ENCODE peak calls at places on chromosome 17, in seven cellular contexts. N, D, R, V, A, P and X are unnamed samples.

GRCh38 chr17:76023900-76024237 is 3.2 kb downstream of the EVPL start:
- DNase-seq in A (no peak), D (no peak), V (no peak), R (no peak), N (no peak), P (no peak), X (no peak)

GRCh38 chr17:57648720-57649119 is 96.4 kb downstream of the CCDC182 start:
- DNase-seq in R (no peak), A (no peak), D (peak; percentile 65), V (no peak), N (no peak), P (no peak), X (no peak)

GRCh38 chr17:46878055-46878454 is 26.7 kb downstream of the WNT9B start:
- DNase-seq in P (no peak), A (no peak), N (no peak), R (no peak), D (peak; percentile 46), V (no peak), X (no peak)

GRCh38 chr17:7465481-7466275 is 13.8 kb downstream of the ZBTB4 start:
- DNase-seq in N (no peak), P (no peak), V (no peak), A (no peak), D (no peak), R (no peak), X (no peak)

GRCh38 chr17:50626037-50626574 is 8.6 kb upstream of the ABCC3 start:
- DNase-seq in R (peak; percentile 92), N (peak; percentile 71), D (peak; percentile 98), A (peak; percentile 86), P (peak; percentile 85), V (peak; percentile 78), X (no peak)

GRCh38 chr17:76736349-76737081 is 616 bp downstream of the SRSF2 start:
- DNase-seq in R (peak; percentile 91), V (peak; percentile 65), A (peak; percentile 85), N (peak; percentile 83), D (peak; percentile 86), P (peak; percentile 85), X (peak; percentile 35)

GRCh38 chr17:14559720-14560119 is 258.8 kb downstream of the HS3ST3B1 start:
- DNase-seq in A (no peak), R (no peak), N (no peak), P (no peak), D (no peak), V (no peak), X (no peak)

GRCh38 chr17:44122825-44123355 is 551 bp downstream of the HDAC5 start:
- DNase-seq in N (no peak), V (no peak), D (peak; percentile 79), A (no peak), P (no peak), R (no peak), X (no peak)

GRCh38 chr17:16467044-16467443 is 24.9 kb downstream of the LRRC75A start:
- DNase-seq in R (no peak), V (no peak), N (no peak), A (no peak), P (no peak), D (no peak), X (no peak)

GRCh38 chr17:4631431-4631830 is 10.0 kb downstream of the ALOX15 start:
- DNase-seq in V (no peak), R (no peak), N (no peak), A (no peak), P (no peak), D (no peak), X (no peak)

GRCh38 chr17:76725580-76726230 is 701 bp downstream of the JMJD6 start:
- DNase-seq in P (peak; percentile 70), V (no peak), A (peak; percentile 66), R (no peak), D (no peak), N (peak; percentile 70), X (peak; percentile 32)

GRCh38 chr17:77424585-77425344 is 284.0 kb downstream of the SEC14L1 start:
- DNase-seq in P (peak; percentile 96), N (no peak), D (peak; percentile 76), A (peak; percentile 80), R (no peak), V (peak; percentile 100), X (peak; percentile 57)

GRCh38 chr17:7632492-7632894 is 2.6 kb downstream of the SHBG start:
- DNase-seq in N (no peak), A (peak; percentile 66), P (no peak), R (peak; percentile 70), D (peak; percentile 88), V (peak; percentile 64), X (no peak)

GRCh38 chr17:72915631-72916081 is 176.8 kb downstream of the SLC39A11 start:
- DNase-seq in N (no peak), P (no peak), D (no peak), R (no peak), A (no peak), V (no peak), X (no peak)

GRCh38 chr17:33506889-33507650 is 214.0 kb upstream of the ASIC2 start:
- DNase-seq in P (no peak), R (no peak), V (peak; percentile 16), D (no peak), A (no peak), N (no peak), X (no peak)

GRCh38 chr17:77414811-77415400 is 274.1 kb downstream of the SEC14L1 start:
- DNase-seq in R (no peak), V (no peak), A (no peak), P (no peak), D (no peak), N (no peak), X (no peak)

GRCh38 chr17:76845524-76845923 is 22.7 kb upstream of the MGAT5B start:
- DNase-seq in N (no peak), D (no peak), V (no peak), R (no peak), A (no peak), P (no peak), X (no peak)

GRCh38 chr17:57572062-57572461 is 173.0 kb downstream of the CCDC182 start:
- DNase-seq in R (no peak), P (no peak), A (no peak), D (no peak), N (no peak), V (no peak), X (no peak)

GRCh38 chr17:76701471-76701967 is 9.2 kb downstream of the MXRA7 start:
- DNase-seq in N (no peak), A (no peak), D (no peak), P (no peak), V (no peak), R (peak; percentile 24), X (no peak)

GRCh38 chr17:60641126-60641525 is 36.5 kb upstream of the BCAS3 start:
- DNase-seq in N (no peak), V (peak; percentile 26), A (no peak), D (no peak), P (no peak), R (no peak), X (no peak)

GRCh38 chr17:2925011-2925410 is 128.8 kb downstream of the RAP1GAP2 start:
- DNase-seq in A (no peak), D (peak; percentile 44), N (no peak), V (no peak), P (no peak), R (no peak), X (no peak)
- H3K27ac ChIP-seq in A (no peak overlapping the region), D (no peak overlapping the region), N (peak overlapping the region; percentile 68), V (no peak overlapping the region), P (no peak overlapping the region), R (no peak overlapping the region), X (no peak overlapping the region)

DNA sequence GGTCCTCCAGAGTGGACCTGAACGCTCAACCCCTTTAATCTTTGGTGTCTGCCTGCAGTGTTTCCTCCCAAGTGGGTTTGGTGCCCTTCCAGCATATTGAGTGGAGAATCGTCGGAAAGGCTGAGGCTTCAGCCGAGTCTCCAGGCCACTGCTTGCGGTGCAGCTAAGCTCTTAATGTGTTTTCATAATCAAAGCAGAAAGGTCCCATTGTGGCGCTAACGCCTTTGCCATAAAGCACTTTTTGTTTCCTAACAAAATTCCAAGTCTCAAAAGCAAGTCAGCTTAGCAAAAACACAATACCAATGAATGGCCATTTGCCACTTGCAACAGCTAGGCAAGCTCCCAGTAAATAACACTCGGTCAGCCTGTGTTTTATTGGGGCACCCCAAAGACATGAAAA is 57.6 kb downstream of the KSR1 start:
- DNase-seq in R (peak; percentile 57), A (no peak), V (no peak), P (no peak), N (no peak), D (no peak), X (no peak)
- H3K27ac ChIP-seq in R (no peak overlapping the region), A (no peak overlapping the region), V (no peak overlapping the region), P (no peak overlapping the region), N (peak overlapping the region; percentile 43), D (peak overlapping the region; percentile 16), X (peak overlapping the region; percentile 96)

GRCh38 chr17:42253601-42254000 is 22.6 kb downstream of the STAT5B start:
- DNase-seq in R (no peak), A (no peak), V (no peak), P (no peak), N (no peak), D (no peak), X (no peak)
- H3K27ac ChIP-seq in R (no peak overlapping the region), A (no peak overlapping the region), V (no peak overlapping the region), P (no peak overlapping the region), N (no peak overlapping the region), D (no peak overlapping the region), X (no peak overlapping the region)

DNA sequence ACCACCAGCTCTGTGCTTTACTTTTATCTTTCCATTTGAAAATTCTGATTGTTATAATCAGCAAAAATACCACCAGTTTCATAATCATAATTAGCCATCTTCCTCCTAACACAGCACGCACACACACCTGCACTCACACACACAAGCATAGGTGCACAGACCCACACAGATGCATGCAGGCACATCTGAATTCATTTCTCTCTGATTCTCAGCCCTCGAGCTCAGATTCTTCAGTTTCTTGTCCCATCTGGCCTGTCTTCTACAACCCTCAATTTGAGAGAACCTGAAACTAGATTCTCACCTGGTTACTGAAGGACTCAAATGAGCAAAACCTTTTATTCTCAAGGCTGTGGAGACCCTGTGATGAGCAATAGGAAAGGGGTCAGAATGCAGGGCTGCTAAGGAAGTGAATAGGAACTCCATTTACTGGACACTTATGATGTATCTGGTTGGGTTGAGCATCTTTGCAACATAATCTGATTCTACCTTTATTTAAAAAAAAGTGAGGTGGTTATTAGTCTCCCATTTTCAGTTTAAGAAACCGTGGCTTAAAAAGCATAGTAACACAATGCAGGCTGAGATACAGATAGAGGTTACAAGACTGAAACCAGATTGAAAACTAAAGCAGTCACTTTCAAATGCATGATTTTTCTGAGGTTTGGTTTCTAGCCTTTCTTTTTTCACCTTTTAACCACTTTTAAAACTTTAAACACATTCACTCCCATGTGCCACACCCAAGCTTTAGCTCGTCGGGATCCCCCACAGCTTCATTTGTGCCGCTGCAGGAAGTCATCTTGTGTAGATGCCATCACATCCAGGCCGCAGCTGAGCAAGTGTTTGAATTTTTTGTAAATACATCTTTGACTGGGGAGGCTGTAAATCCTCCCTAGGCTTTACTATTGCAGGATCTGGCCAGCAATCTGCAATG is 9.4 kb downstream of the KRT33A start:
- DNase-seq in N (no peak), R (no peak), V (no peak), A (no peak), P (no peak), D (no peak), X (no peak)
- H3K27ac ChIP-seq in N (peak overlapping the region; percentile 80), R (no peak overlapping the region), V (no peak overlapping the region), A (no peak overlapping the region), P (no peak overlapping the region), D (no peak overlapping the region), X (no peak overlapping the region)

DNA sequence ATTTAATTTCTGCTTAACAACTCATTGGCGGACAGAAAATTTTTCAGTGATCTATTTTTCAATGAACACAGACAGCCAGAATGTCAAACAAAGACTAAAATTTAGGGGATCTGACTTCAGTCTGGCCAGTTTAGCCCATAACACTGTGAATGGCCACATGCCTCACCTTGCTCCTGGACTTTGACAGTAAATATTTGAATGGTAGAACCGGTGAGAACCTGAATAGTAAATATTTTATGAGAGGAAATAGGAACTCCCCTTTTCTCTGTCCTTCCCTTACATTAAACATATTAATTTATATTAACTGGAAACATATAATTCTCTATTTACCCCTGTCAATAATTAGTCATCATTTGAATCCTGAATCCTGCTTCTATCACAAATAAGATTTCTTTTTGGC is 942.1 kb downstream of the KCNJ2 start:
- DNase-seq in A (no peak), D (no peak), R (no peak), P (no peak), N (no peak), V (no peak), X (no peak)
- H3K27ac ChIP-seq in A (no peak overlapping the region), D (no peak overlapping the region), R (no peak overlapping the region), P (no peak overlapping the region), N (no peak overlapping the region), V (no peak overlapping the region), X (no peak overlapping the region)